ENCODE peak calls at places on chromosome 13, in nine cellular contexts. W, M, L, V, C, N, J, Q and T are unnamed samples.

GRCh38 chr13:23432589-23432988 is 913 bp downstream of the SACS start:
- DNase-seq in N (no peak), W (no peak), V (no peak), C (no peak), L (no peak), M (no peak), Q (no peak), J (no peak), T (no peak)

GRCh38 chr13:30308548-30308947 is 1.2 kb upstream of the KATNAL1 start:
- DNase-seq in J (peak; percentile 8), W (no peak), M (no peak), C (no peak), V (no peak), L (no peak), Q (no peak), N (peak; percentile 85), T (no peak)

GRCh38 chr13:98173431-98173921 is 3.6 kb downstream of the RNF113B start:
- DNase-seq in M (no peak), C (no peak), Q (no peak), W (no peak), L (peak; percentile 10), N (peak; percentile 90), J (no peak), V (no peak), T (no peak)

GRCh38 chr13:43963726-43964125 is 84.0 kb downstream of the LACC1 start:
- DNase-seq in V (no peak), M (no peak), L (no peak), N (no peak), J (no peak), C (no peak), W (no peak), Q (no peak), T (no peak)

GRCh38 chr13:48853381-48854102 is 122.2 kb upstream of the FNDC3A start:
- DNase-seq in W (peak; percentile 32), J (peak; percentile 56), L (no peak), V (peak; percentile 0), C (no peak), N (peak; percentile 50), M (no peak), Q (no peak), T (peak; percentile 13)

GRCh38 chr13:38624822-38625221 is 62.1 kb upstream of the FREM2 start:
- DNase-seq in M (no peak), V (no peak), Q (no peak), L (no peak), J (no peak), C (no peak), N (no peak), W (no peak), T (no peak)

GRCh38 chr13:73429691-73430090 is 370.9 kb downstream of the KLF5 start:
- DNase-seq in W (no peak), Q (no peak), N (peak; percentile 66), J (no peak), V (no peak), C (no peak), M (no peak), L (no peak), T (no peak)

GRCh38 chr13:112994084-112994780 is 25.2 kb downstream of the MCF2L start:
- DNase-seq in C (no peak), V (no peak), M (no peak), L (no peak), J (no peak), Q (no peak), N (no peak), W (no peak), T (no peak)

GRCh38 chr13:76586842-76587241 is 299.4 kb downstream of the KCTD12 start:
- DNase-seq in N (no peak), Q (no peak), M (no peak), C (no peak), W (no peak), J (no peak), V (no peak), L (no peak), T (no peak)

GRCh38 chr13:113187263-113187669 is 21.2 kb downstream of the PCID2 start:
- DNase-seq in J (peak; percentile 78), W (peak; percentile 71), C (peak; percentile 89), Q (peak; percentile 95), V (peak; percentile 29), L (peak; percentile 72), N (peak; percentile 99), M (peak; percentile 51), T (peak; percentile 67)

GRCh38 chr13:93151277-93151676 is 75.3 kb upstream of the GPC6 start:
- DNase-seq in V (no peak), M (no peak), Q (no peak), J (no peak), L (no peak), C (no peak), W (no peak), N (peak; percentile 91), T (no peak)

GRCh38 chr13:84433024-84433423 is 550.8 kb upstream of the SLITRK1 start:
- DNase-seq in L (no peak), Q (no peak), V (no peak), C (no peak), W (no peak), M (no peak), J (no peak), N (peak; percentile 44), T (no peak)

GRCh38 chr13:102856603-102857002 is 10.8 kb downstream of the ERCC5 start:
- DNase-seq in V (no peak), Q (peak; percentile 79), N (peak; percentile 48), M (no peak), W (no peak), C (peak; percentile 82), L (no peak), J (no peak), T (no peak)